ENCODE peak calls at places on chromosomes 5 and 9, in seven cellular contexts. K is left ventricle myocardium inferior, J is gastrocnemius medialis, E is tibial artery, O is PC-3, Z is OCI-LY7, N is GM12878. H is an unnamed sample.
A peak's percentile ranks its signal among the peaks of the same experiment; 100 is the strongest.

GRCh38 chr5:139141841-139142240 is 56.3 kb downstream of the SIL1 start:
- DNase-seq in Z (no peak), N (no peak), E (peak; percentile 84), K (peak; percentile 45), O (peak; percentile 22), J (peak; percentile 38), H (no peak)

GRCh38 chr5:10705736-10706135 is 55.3 kb downstream of the DAP start:
- DNase-seq in Z (no peak), O (peak; percentile 99), K (no peak), E (no peak), J (no peak), N (no peak), H (no peak)

GRCh38 chr9:71364196-71364955 is 243.0 kb upstream of the TRPM3 start:
- DNase-seq in K (no peak), Z (no peak), J (no peak), E (no peak), O (no peak), N (no peak), H (no peak)

GRCh38 chr9:17005085-17005484 is 129.8 kb upstream of the CNTLN start:
- DNase-seq in O (peak; percentile 34), E (peak; percentile 72), Z (no peak), N (no peak), K (peak; percentile 31), J (peak; percentile 23), H (no peak)

GRCh38 chr9:70419546-70420266 is 5.2 kb upstream of the KLF9 start:
- DNase-seq in Z (peak; percentile 74), J (peak; percentile 98), N (peak; percentile 47), O (peak; percentile 80), K (peak; percentile 97), E (peak; percentile 99), H (peak; percentile 77)

GRCh38 chr5:5436206-5436765 is 13.8 kb downstream of the ICE1 start:
- DNase-seq in E (no peak), K (no peak), O (no peak), Z (no peak), N (no peak), J (no peak), H (no peak)

GRCh38 chr5:155316310-155316709 is 302.8 kb downstream of the KIF4B start:
- DNase-seq in O (no peak), K (no peak), E (no peak), N (no peak), Z (no peak), J (no peak), H (no peak)

GRCh38 chr5:107469064-107469463 is 201.7 kb downstream of the EFNA5 start:
- DNase-seq in J (no peak), E (no peak), N (no peak), K (no peak), Z (no peak), O (no peak), H (no peak)

GRCh38 chr9:38424918-38425317 is 664 bp upstream of the IGFBPL1 start:
- DNase-seq in Z (no peak), J (no peak), O (no peak), E (no peak), N (no peak), K (no peak), H (no peak)

GRCh38 chr9:87793292-87793691 is 67.4 kb downstream of the CTSL start:
- DNase-seq in E (no peak), J (peak; percentile 31), K (no peak), O (peak; percentile 56), N (no peak), Z (no peak), H (peak; percentile 16)

GRCh38 chr5:142636698-142637324 is 49.1 kb downstream of the FGF1 start:
- DNase-seq in K (no peak), E (no peak), O (peak; percentile 17), J (no peak), N (no peak), Z (no peak), H (no peak)

GRCh38 chr9:131651160-131651559 is 88.7 kb downstream of the RAPGEF1 start:
- DNase-seq in E (no peak), Z (no peak), J (no peak), N (no peak), O (no peak), K (no peak), H (no peak)

GRCh38 chr5:83405662-83406061 is 65.9 kb upstream of the VCAN start:
- DNase-seq in K (no peak), J (no peak), O (no peak), Z (no peak), E (no peak), N (no peak), H (no peak)

GRCh38 chr9:10230512-10230911 is 382.3 kb downstream of the PTPRD start:
- DNase-seq in K (no peak), E (no peak), Z (no peak), N (no peak), J (no peak), O (no peak), H (peak; percentile 3)

GRCh38 chr9:10228082-10228481 is 384.7 kb downstream of the PTPRD start:
- DNase-seq in N (no peak), O (no peak), E (no peak), Z (no peak), K (no peak), J (no peak), H (no peak)

GRCh38 chr9:10238087-10238486 is 374.7 kb downstream of the PTPRD start:
- DNase-seq in N (no peak), J (no peak), E (no peak), Z (no peak), O (no peak), K (no peak), H (no peak)

GRCh38 chr9:10226996-10227395 is 385.8 kb downstream of the PTPRD start:
- DNase-seq in E (no peak), Z (no peak), O (no peak), N (no peak), J (no peak), K (no peak), H (no peak)

DNA sequence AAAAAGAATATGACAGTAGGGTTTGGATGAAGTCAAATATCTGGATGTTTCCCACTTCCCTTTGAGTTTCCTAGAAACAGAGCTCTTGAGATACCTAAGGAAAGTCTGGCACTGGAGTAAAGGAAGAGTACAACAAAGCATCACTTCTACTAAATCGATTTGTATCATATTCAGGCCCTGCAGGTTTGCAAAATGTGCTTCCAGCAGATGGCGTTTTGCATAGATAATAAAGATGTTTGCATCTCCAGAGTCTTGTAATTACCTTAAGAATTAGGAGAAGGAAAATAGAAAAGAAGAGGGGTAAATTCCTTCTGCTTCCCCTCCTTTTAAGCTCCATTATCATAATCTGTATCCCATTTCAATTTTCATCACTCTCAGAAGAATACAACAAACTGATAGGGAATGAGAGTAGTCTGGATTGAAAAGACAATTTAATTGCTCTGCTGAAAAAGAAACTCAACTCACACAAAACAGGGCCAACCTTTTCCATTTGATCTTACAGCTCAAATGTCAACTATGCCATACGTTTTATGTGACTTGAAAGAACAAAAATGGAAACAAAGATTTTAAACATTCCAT is 380.4 kb downstream of the PTPRD start:
- DNase-seq in O (peak; percentile 5), Z (no peak), K (no peak), J (no peak), E (no peak), N (no peak), H (no peak)
- TF ChIP-seq CTCF in O (peak; percentile 37), Z (peak; percentile 48), K (peak; percentile 37), J (no peak), E (no peak), N (peak; percentile 5), H (no peak)

GRCh38 chr9:126398403-126399058 is 71.9 kb downstream of the MVB12B start:
- DNase-seq in Z (peak; percentile 54), E (peak; percentile 85), K (peak; percentile 83), J (peak; percentile 70), O (peak; percentile 66), N (no peak), H (peak; percentile 66)

GRCh38 chr9:126394802-126395201 is 68.2 kb downstream of the MVB12B start:
- DNase-seq in E (no peak), K (no peak), N (no peak), J (peak; percentile 61), O (no peak), Z (no peak), H (no peak)

GRCh38 chr9:126395439-126396212 is 69.0 kb downstream of the MVB12B start:
- DNase-seq in E (no peak), K (no peak), J (peak; percentile 61), N (no peak), Z (no peak), O (peak; percentile 74), H (no peak)

GRCh38 chr9:126399251-126399650 is 72.6 kb downstream of the MVB12B start:
- DNase-seq in K (no peak), E (peak; percentile 57), N (no peak), J (no peak), Z (no peak), O (no peak), H (no peak)

DNA sequence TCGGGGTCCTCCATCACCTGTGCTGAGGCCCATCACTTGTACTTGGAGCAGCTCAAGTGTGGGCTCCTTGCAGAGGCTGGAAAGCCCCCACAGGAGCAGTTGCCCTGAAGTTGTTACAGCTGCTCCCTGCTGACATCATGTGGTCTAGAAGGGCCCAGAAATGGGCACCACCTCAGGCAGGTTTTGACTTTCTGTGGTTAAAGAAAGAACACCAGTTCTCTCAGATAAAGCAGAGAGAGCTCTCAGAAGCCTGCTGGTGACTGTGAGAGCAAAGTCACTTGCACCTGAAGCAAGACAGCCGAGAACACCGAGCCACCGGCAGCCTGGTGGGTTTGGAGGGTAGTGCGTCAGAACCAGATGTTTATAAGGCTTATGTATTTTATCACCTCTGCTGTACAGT is 70.4 kb downstream of the MVB12B start:
- DNase-seq in K (no peak), J (no peak), N (peak; percentile 54), Z (peak; percentile 37), O (no peak), E (no peak), H (peak; percentile 85)
- TF ChIP-seq CTCF in K (no peak), J (no peak), N (peak; percentile 29), Z (peak; percentile 38), O (peak; percentile 12), E (no peak), H (no peak)

DNA sequence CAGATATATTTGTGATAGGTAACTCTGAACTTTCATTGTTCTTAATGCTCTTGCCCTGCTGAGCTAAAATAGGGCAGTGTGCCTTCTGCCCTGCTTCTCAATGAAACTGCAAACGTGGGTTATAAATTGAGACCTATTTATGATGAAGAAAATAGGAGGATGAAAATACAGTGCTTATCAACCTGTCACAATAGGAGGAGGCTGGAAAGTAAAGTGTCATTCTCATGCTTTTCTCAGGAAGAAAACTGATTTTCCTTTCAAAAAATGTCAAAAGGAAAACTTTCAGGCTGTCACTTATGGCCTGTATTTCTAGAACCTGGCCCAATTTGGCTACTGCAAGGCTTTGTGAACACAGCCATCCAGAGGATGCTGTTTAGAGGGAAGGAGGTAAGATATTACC is 130.3 kb upstream of the TUSC1 start:
- DNase-seq in J (no peak), E (no peak), O (no peak), Z (no peak), N (no peak), K (no peak), H (no peak)
- TF ChIP-seq CTCF in J (no peak), E (no peak), O (no peak), Z (no peak), N (no peak), K (no peak), H (no peak)

DNA sequence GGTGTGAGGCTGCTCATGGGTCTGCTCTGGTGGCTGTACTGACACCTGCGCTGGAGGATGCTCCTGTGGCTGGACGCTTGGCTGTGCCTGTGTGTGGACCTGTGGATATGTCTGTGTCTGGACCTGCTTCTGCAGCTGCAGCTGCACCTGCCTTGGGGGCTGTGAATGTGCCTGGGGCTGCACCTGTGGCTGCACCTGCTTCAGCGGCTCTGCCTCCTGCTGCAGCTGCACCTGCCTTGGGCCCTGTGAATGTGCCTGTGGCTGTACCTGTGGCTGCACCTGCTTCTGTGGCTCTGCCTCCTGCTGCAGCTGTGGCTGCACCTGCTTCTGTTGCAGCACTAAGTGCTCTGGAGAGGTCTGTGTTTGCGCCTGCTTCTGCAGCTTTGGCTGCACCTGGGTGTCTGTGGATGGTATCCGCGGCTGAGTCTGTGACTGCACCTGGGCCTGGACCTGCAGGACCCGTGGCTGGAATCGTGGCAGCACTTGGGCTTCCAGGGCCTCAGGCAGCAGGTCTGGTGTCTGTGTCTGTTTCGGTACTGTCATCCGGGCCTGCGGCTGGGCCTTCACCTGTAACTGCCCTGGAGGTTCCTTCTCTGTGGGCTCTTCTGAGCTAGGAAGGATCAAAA is 12.5 kb downstream of the CIZ1 start:
- DNase-seq in Z (no peak), O (no peak), K (no peak), N (no peak), J (no peak), E (no peak), H (no peak)
- TF ChIP-seq CTCF in Z (no peak), O (no peak), K (no peak), N (no peak), J (no peak), E (no peak), H (no peak)